ENCODE peak calls at places on chromosomes 5 and 9, in ten cellular contexts. One of them, this sample, is unnamed. For H3K4me1, the result is how much of the 10 kb centered on the place peaks cover.

GRCh38 chr5:59275537-59276276 is 617.8 kb downstream of the PDE4D start:
- DNase-seq in HCT116: no peak
- DNase-seq in neural progenitor cell: peak
- DNase-seq in PC-9: peak
- DNase-seq in DND-41: no peak
- DNase-seq in GM23338: peak
- DNase-seq in GM23248: peak
- DNase-seq in astrocyte: peak
- DNase-seq in A673: peak
- DNase-seq in mammary epithelial cell: peak
- DNase-seq in this sample: peak

GRCh38 chr5:78920604-78921003 is 64.5 kb downstream of the ARSB start:
- DNase-seq in DND-41: no peak
- DNase-seq in GM23338: peak
- DNase-seq in HCT116: no peak
- DNase-seq in neural progenitor cell: no peak
- DNase-seq in astrocyte: peak
- DNase-seq in A673: no peak
- DNase-seq in PC-9: peak
- DNase-seq in GM23248: peak
- DNase-seq in mammary epithelial cell: no peak
- DNase-seq in this sample: peak

GRCh38 chr9:1434082-1434481 is 383.9 kb downstream of the DMRT2 start:
- DNase-seq in GM23248: peak
- DNase-seq in DND-41: no peak
- DNase-seq in A673: peak
- DNase-seq in GM23338: peak
- DNase-seq in PC-9: no peak
- DNase-seq in astrocyte: no peak
- DNase-seq in neural progenitor cell: no peak
- DNase-seq in HCT116: no peak
- DNase-seq in mammary epithelial cell: no peak
- DNase-seq in this sample: no peak

GRCh38 chr9:70421020-70421271 is 6.5 kb upstream of the KLF9 start:
- DNase-seq in GM23338: no peak
- DNase-seq in DND-41: no peak
- DNase-seq in astrocyte: no peak
- DNase-seq in GM23248: no peak
- DNase-seq in PC-9: no peak
- DNase-seq in HCT116: no peak
- DNase-seq in mammary epithelial cell: no peak
- DNase-seq in A673: no peak
- DNase-seq in neural progenitor cell: no peak
- DNase-seq in this sample: no peak

GRCh38 chr9:37297592-37297991 is 124.9 kb upstream of the GRHPR start:
- DNase-seq in astrocyte: no peak
- DNase-seq in PC-9: no peak
- DNase-seq in GM23338: no peak
- DNase-seq in A673: no peak
- DNase-seq in GM23248: no peak
- DNase-seq in HCT116: no peak
- DNase-seq in neural progenitor cell: no peak
- DNase-seq in mammary epithelial cell: no peak
- DNase-seq in DND-41: no peak
- DNase-seq in this sample: no peak

GRCh38 chr9:134315716-134316443 is 10.4 kb upstream of the RXRA start:
- DNase-seq in PC-9: no peak
- DNase-seq in neural progenitor cell: no peak
- DNase-seq in HCT116: no peak
- DNase-seq in GM23338: no peak
- DNase-seq in GM23248: peak
- DNase-seq in mammary epithelial cell: no peak
- DNase-seq in DND-41: no peak
- DNase-seq in A673: no peak
- DNase-seq in astrocyte: no peak
- DNase-seq in this sample: no peak

GRCh38 chr5:148011407-148012124 is 52.2 kb upstream of the SPINK5 start:
- DNase-seq in DND-41: no peak
- DNase-seq in mammary epithelial cell: peak
- DNase-seq in A673: no peak
- DNase-seq in GM23338: no peak
- DNase-seq in PC-9: peak
- DNase-seq in HCT116: peak
- DNase-seq in GM23248: peak
- DNase-seq in neural progenitor cell: no peak
- DNase-seq in astrocyte: peak
- DNase-seq in this sample: peak

GRCh38 chr9:115591584-115591984 is 473.6 kb upstream of the TNC start:
- DNase-seq in astrocyte: peak
- DNase-seq in neural progenitor cell: peak
- DNase-seq in GM23248: peak
- DNase-seq in GM23338: peak
- DNase-seq in HCT116: peak
- DNase-seq in A673: peak
- DNase-seq in mammary epithelial cell: peak
- DNase-seq in DND-41: peak
- DNase-seq in PC-9: peak
- DNase-seq in this sample: peak

GRCh38 chr5:33937017-33937699 is 972 bp downstream of the RXFP3 start:
- DNase-seq in PC-9: no peak
- DNase-seq in DND-41: no peak
- DNase-seq in HCT116: no peak
- DNase-seq in mammary epithelial cell: no peak
- DNase-seq in A673: no peak
- DNase-seq in GM23248: no peak
- DNase-seq in astrocyte: no peak
- DNase-seq in GM23338: no peak
- DNase-seq in neural progenitor cell: no peak
- DNase-seq in this sample: no peak

GRCh38 chr5:33937700-33938506 is 1.7 kb downstream of the RXFP3 start:
- DNase-seq in A673: no peak
- DNase-seq in HCT116: no peak
- DNase-seq in astrocyte: no peak
- DNase-seq in GM23248: no peak
- DNase-seq in DND-41: no peak
- DNase-seq in PC-9: no peak
- DNase-seq in GM23338: peak
- DNase-seq in neural progenitor cell: no peak
- DNase-seq in mammary epithelial cell: no peak
- DNase-seq in this sample: no peak

GRCh38 chr5:33936004-33936380 is 194 bp upstream of the RXFP3 start:
- DNase-seq in A673: peak
- DNase-seq in GM23248: peak
- DNase-seq in GM23338: peak
- DNase-seq in mammary epithelial cell: peak
- DNase-seq in neural progenitor cell: peak
- DNase-seq in DND-41: no peak
- DNase-seq in astrocyte: peak
- DNase-seq in HCT116: no peak
- DNase-seq in PC-9: peak
- DNase-seq in this sample: peak

GRCh38 chr5:33938507-33938796 is 2.3 kb downstream of the RXFP3 start:
- DNase-seq in neural progenitor cell: no peak
- DNase-seq in HCT116: no peak
- DNase-seq in GM23338: no peak
- DNase-seq in DND-41: no peak
- DNase-seq in GM23248: no peak
- DNase-seq in PC-9: no peak
- DNase-seq in mammary epithelial cell: no peak
- DNase-seq in astrocyte: no peak
- DNase-seq in A673: no peak
- DNase-seq in this sample: no peak

GRCh38 chr5:33936381-33937016 is at the start of gene RXFP3:
- DNase-seq in GM23338: peak
- DNase-seq in mammary epithelial cell: no peak
- DNase-seq in PC-9: no peak
- DNase-seq in astrocyte: peak
- DNase-seq in DND-41: no peak
- DNase-seq in neural progenitor cell: no peak
- DNase-seq in GM23248: peak
- DNase-seq in HCT116: no peak
- DNase-seq in A673: no peak
- DNase-seq in this sample: peak
- TF ChIP-seq EZH2 in GM23338: no peak
- TF ChIP-seq EZH2 in mammary epithelial cell: peak
- TF ChIP-seq EZH2 in PC-9: no peak
- TF ChIP-seq EZH2 in astrocyte: peak
- TF ChIP-seq EZH2 in DND-41: no peak
- TF ChIP-seq EZH2 in neural progenitor cell: no peak
- TF ChIP-seq EZH2 in GM23248: no peak
- TF ChIP-seq EZH2 in HCT116: no peak
- TF ChIP-seq EZH2 in A673: no peak
- TF ChIP-seq EZH2 in this sample: no peak

DNA sequence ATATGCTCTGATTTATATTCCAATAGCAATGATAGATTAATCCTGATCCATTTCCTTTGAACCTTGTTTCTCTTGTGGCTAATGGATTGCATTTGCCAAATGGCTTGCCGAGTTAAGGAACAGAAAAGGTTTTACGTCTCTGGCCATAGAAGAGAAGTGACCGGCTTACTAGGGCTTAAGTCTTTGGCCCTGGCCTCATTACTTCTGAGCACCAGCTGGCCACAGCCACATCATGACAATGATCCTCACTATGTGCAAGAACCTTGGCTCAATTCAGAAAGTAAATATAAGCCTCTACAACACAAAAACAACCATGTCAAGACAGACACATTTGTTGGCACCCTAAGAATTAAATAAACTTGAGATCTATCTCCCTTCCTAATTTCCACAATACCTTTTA is 46.1 kb downstream of the ZNF608 start:
- DNase-seq in DND-41: no peak
- DNase-seq in neural progenitor cell: no peak
- DNase-seq in mammary epithelial cell: no peak
- DNase-seq in PC-9: no peak
- DNase-seq in A673: no peak
- DNase-seq in HCT116: no peak
- DNase-seq in GM23248: no peak
- DNase-seq in astrocyte: no peak
- DNase-seq in GM23338: no peak
- DNase-seq in this sample: no peak
- H3K4me1 ChIP-seq in DND-41: under half
- H3K4me1 ChIP-seq in neural progenitor cell: half or more
- H3K4me1 ChIP-seq in mammary epithelial cell: under half
- H3K4me1 ChIP-seq in PC-9: under half
- H3K4me1 ChIP-seq in A673: under half
- H3K4me1 ChIP-seq in HCT116: under half
- H3K4me1 ChIP-seq in GM23248: under half
- H3K4me1 ChIP-seq in astrocyte: under half
- H3K4me1 ChIP-seq in GM23338: half or more
- H3K4me1 ChIP-seq in this sample: half or more

DNA sequence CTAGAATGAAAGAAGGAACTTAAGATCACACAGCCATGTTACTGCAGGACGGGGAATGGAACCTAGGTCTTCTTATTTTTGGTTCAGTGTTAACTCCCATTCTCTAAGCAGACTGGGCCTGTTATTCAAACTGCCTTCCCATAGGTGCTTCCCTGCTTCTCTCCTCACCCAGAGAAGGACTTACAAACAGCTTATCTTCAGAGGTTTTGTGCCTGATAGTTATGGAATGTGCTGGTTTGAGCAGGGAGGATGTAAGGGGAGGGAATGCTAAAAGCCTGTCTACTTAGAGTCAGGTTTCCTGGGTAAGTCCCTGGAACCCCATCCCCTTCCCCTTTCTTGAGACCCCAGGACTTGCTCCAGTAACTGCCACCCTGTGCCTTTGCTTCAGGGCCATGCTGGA is 4.2 kb upstream of the PSMD5 start:
- DNase-seq in PC-9: no peak
- DNase-seq in astrocyte: peak
- DNase-seq in mammary epithelial cell: no peak
- DNase-seq in A673: no peak
- DNase-seq in HCT116: no peak
- DNase-seq in DND-41: no peak
- DNase-seq in GM23248: no peak
- DNase-seq in GM23338: peak
- DNase-seq in neural progenitor cell: no peak
- DNase-seq in this sample: no peak
- TF ChIP-seq EZH2 in PC-9: no peak
- TF ChIP-seq EZH2 in astrocyte: no peak
- TF ChIP-seq EZH2 in mammary epithelial cell: no peak
- TF ChIP-seq EZH2 in A673: no peak
- TF ChIP-seq EZH2 in HCT116: no peak
- TF ChIP-seq EZH2 in DND-41: no peak
- TF ChIP-seq EZH2 in GM23248: no peak
- TF ChIP-seq EZH2 in GM23338: no peak
- TF ChIP-seq EZH2 in neural progenitor cell: no peak
- TF ChIP-seq EZH2 in this sample: no peak

GRCh38 chr5:5492087-5492933 is 69.8 kb downstream of the ICE1 start:
- DNase-seq in GM23248: peak
- DNase-seq in HCT116: peak
- DNase-seq in PC-9: peak
- DNase-seq in DND-41: peak
- DNase-seq in astrocyte: peak
- DNase-seq in GM23338: peak
- DNase-seq in neural progenitor cell: peak
- DNase-seq in mammary epithelial cell: peak
- DNase-seq in A673: peak
- DNase-seq in this sample: peak
- H3K4me1 ChIP-seq in GM23248: under half
- H3K4me1 ChIP-seq in HCT116: under half
- H3K4me1 ChIP-seq in PC-9: under half
- H3K4me1 ChIP-seq in DND-41: under half
- H3K4me1 ChIP-seq in astrocyte: under half
- H3K4me1 ChIP-seq in GM23338: under half
- H3K4me1 ChIP-seq in neural progenitor cell: under half
- H3K4me1 ChIP-seq in mammary epithelial cell: under half
- H3K4me1 ChIP-seq in A673: under half
- H3K4me1 ChIP-seq in this sample: under half

GRCh38 chr9:83538890-83539238 is 663 bp upstream of the FRMD3 start:
- DNase-seq in astrocyte: no peak
- DNase-seq in A673: no peak
- DNase-seq in neural progenitor cell: peak
- DNase-seq in HCT116: no peak
- DNase-seq in PC-9: no peak
- DNase-seq in GM23338: peak
- DNase-seq in mammary epithelial cell: no peak
- DNase-seq in DND-41: no peak
- DNase-seq in GM23248: no peak
- DNase-seq in this sample: no peak
- TF ChIP-seq EZH2 in astrocyte: no peak
- TF ChIP-seq EZH2 in A673: no peak
- TF ChIP-seq EZH2 in neural progenitor cell: no peak
- TF ChIP-seq EZH2 in HCT116: no peak
- TF ChIP-seq EZH2 in PC-9: no peak
- TF ChIP-seq EZH2 in GM23338: no peak
- TF ChIP-seq EZH2 in mammary epithelial cell: no peak
- TF ChIP-seq EZH2 in DND-41: no peak
- TF ChIP-seq EZH2 in GM23248: no peak
- TF ChIP-seq EZH2 in this sample: no peak

GRCh38 chr5:54524704-54525103 is 7.1 kb downstream of the SNX18 start:
- DNase-seq in PC-9: no peak
- DNase-seq in GM23338: no peak
- DNase-seq in DND-41: no peak
- DNase-seq in astrocyte: no peak
- DNase-seq in A673: no peak
- DNase-seq in HCT116: no peak
- DNase-seq in mammary epithelial cell: no peak
- DNase-seq in neural progenitor cell: no peak
- DNase-seq in GM23248: peak
- DNase-seq in this sample: no peak
- H3K4me1 ChIP-seq in PC-9: under half
- H3K4me1 ChIP-seq in GM23338: under half
- H3K4me1 ChIP-seq in DND-41: under half
- H3K4me1 ChIP-seq in astrocyte: under half
- H3K4me1 ChIP-seq in A673: under half
- H3K4me1 ChIP-seq in HCT116: under half
- H3K4me1 ChIP-seq in mammary epithelial cell: under half
- H3K4me1 ChIP-seq in neural progenitor cell: under half
- H3K4me1 ChIP-seq in GM23248: under half
- H3K4me1 ChIP-seq in this sample: under half